ENCODE peak calls at places on chromosomes 5 and 9, in ten cellular contexts. One of them, this sample, is unnamed.

GRCh38 chr5:81948349-81948748 is 23.5 kb upstream of the ATG10 start:
- DNase-seq in gastrocnemius medialis: no peak
- DNase-seq in Calu3: no peak
- DNase-seq in progenitor cell of endocrine pancreas: no peak
- DNase-seq in AG09319: no peak
- DNase-seq in heart left ventricle: no peak
- DNase-seq in tibial nerve: no peak
- DNase-seq in glutamatergic neuron: no peak
- DNase-seq in ascending aorta: no peak
- DNase-seq in nephron progenitor cell: no peak
- DNase-seq in this sample: no peak

GRCh38 chr5:76642390-76643040 is 19.3 kb upstream of the F2RL2 start:
- DNase-seq in gastrocnemius medialis: no peak
- DNase-seq in Calu3: no peak
- DNase-seq in progenitor cell of endocrine pancreas: no peak
- DNase-seq in AG09319: no peak
- DNase-seq in heart left ventricle: no peak
- DNase-seq in tibial nerve: no peak
- DNase-seq in glutamatergic neuron: no peak
- DNase-seq in ascending aorta: no peak
- DNase-seq in nephron progenitor cell: no peak
- DNase-seq in this sample: no peak

GRCh38 chr9:15936316-15936869 is 383.6 kb downstream of the CCDC171 start:
- DNase-seq in gastrocnemius medialis: no peak
- DNase-seq in Calu3: no peak
- DNase-seq in progenitor cell of endocrine pancreas: no peak
- DNase-seq in AG09319: peak
- DNase-seq in heart left ventricle: peak
- DNase-seq in tibial nerve: no peak
- DNase-seq in glutamatergic neuron: no peak
- DNase-seq in ascending aorta: no peak
- DNase-seq in nephron progenitor cell: peak
- DNase-seq in this sample: peak

GRCh38 chr9:92648447-92649406 is 21.2 kb downstream of the IPPK start:
- DNase-seq in gastrocnemius medialis: no peak
- DNase-seq in Calu3: no peak
- DNase-seq in progenitor cell of endocrine pancreas: no peak
- DNase-seq in AG09319: no peak
- DNase-seq in heart left ventricle: no peak
- DNase-seq in tibial nerve: no peak
- DNase-seq in glutamatergic neuron: no peak
- DNase-seq in ascending aorta: peak
- DNase-seq in nephron progenitor cell: no peak
- DNase-seq in this sample: no peak

GRCh38 chr5:114634517-114634916 is 272.6 kb downstream of the KCNN2 start:
- DNase-seq in gastrocnemius medialis: no peak
- DNase-seq in Calu3: no peak
- DNase-seq in progenitor cell of endocrine pancreas: no peak
- DNase-seq in AG09319: no peak
- DNase-seq in heart left ventricle: no peak
- DNase-seq in tibial nerve: no peak
- DNase-seq in glutamatergic neuron: no peak
- DNase-seq in ascending aorta: no peak
- DNase-seq in nephron progenitor cell: no peak
- DNase-seq in this sample: no peak

GRCh38 chr5:110055301-110055700 is 365.6 kb downstream of the MAN2A1 start:
- DNase-seq in gastrocnemius medialis: no peak
- DNase-seq in Calu3: no peak
- DNase-seq in progenitor cell of endocrine pancreas: no peak
- DNase-seq in AG09319: no peak
- DNase-seq in heart left ventricle: no peak
- DNase-seq in tibial nerve: no peak
- DNase-seq in glutamatergic neuron: no peak
- DNase-seq in ascending aorta: no peak
- DNase-seq in nephron progenitor cell: no peak
- DNase-seq in this sample: no peak

GRCh38 chr5:148585988-148586387 is 68.3 kb downstream of the HTR4 start:
- DNase-seq in gastrocnemius medialis: no peak
- DNase-seq in Calu3: no peak
- DNase-seq in progenitor cell of endocrine pancreas: no peak
- DNase-seq in AG09319: no peak
- DNase-seq in heart left ventricle: no peak
- DNase-seq in tibial nerve: no peak
- DNase-seq in glutamatergic neuron: no peak
- DNase-seq in ascending aorta: no peak
- DNase-seq in nephron progenitor cell: no peak
- DNase-seq in this sample: no peak

GRCh38 chr5:42015681-42016080 is 90.6 kb downstream of the FBXO4 start:
- DNase-seq in gastrocnemius medialis: no peak
- DNase-seq in Calu3: no peak
- DNase-seq in progenitor cell of endocrine pancreas: no peak
- DNase-seq in AG09319: no peak
- DNase-seq in heart left ventricle: no peak
- DNase-seq in tibial nerve: no peak
- DNase-seq in glutamatergic neuron: no peak
- DNase-seq in ascending aorta: no peak
- DNase-seq in nephron progenitor cell: no peak
- DNase-seq in this sample: no peak

GRCh38 chr5:18394154-18394804 is 760.0 kb downstream of the TAF11L14 start:
- DNase-seq in gastrocnemius medialis: no peak
- DNase-seq in Calu3: peak
- DNase-seq in progenitor cell of endocrine pancreas: peak
- DNase-seq in AG09319: no peak
- DNase-seq in heart left ventricle: no peak
- DNase-seq in tibial nerve: peak
- DNase-seq in glutamatergic neuron: peak
- DNase-seq in ascending aorta: no peak
- DNase-seq in nephron progenitor cell: peak
- DNase-seq in this sample: no peak

GRCh38 chr9:87498816-87499454 is 1.3 kb downstream of the DAPK1 start:
- DNase-seq in gastrocnemius medialis: no peak
- DNase-seq in Calu3: peak
- DNase-seq in progenitor cell of endocrine pancreas: no peak
- DNase-seq in AG09319: no peak
- DNase-seq in heart left ventricle: no peak
- DNase-seq in tibial nerve: no peak
- DNase-seq in glutamatergic neuron: no peak
- DNase-seq in ascending aorta: no peak
- DNase-seq in nephron progenitor cell: peak
- DNase-seq in this sample: no peak

GRCh38 chr5:149429839-149430721 is 51.0 kb upstream of the IL17B start:
- DNase-seq in gastrocnemius medialis: no peak
- DNase-seq in Calu3: no peak
- DNase-seq in progenitor cell of endocrine pancreas: no peak
- DNase-seq in AG09319: no peak
- DNase-seq in heart left ventricle: peak
- DNase-seq in tibial nerve: no peak
- DNase-seq in glutamatergic neuron: no peak
- DNase-seq in ascending aorta: peak
- DNase-seq in nephron progenitor cell: no peak
- DNase-seq in this sample: no peak

GRCh38 chr9:137113385-137114159 is 961 bp downstream of the DPP7 start:
- DNase-seq in gastrocnemius medialis: no peak
- DNase-seq in Calu3: no peak
- DNase-seq in progenitor cell of endocrine pancreas: no peak
- DNase-seq in AG09319: no peak
- DNase-seq in heart left ventricle: no peak
- DNase-seq in tibial nerve: no peak
- DNase-seq in glutamatergic neuron: no peak
- DNase-seq in ascending aorta: no peak
- DNase-seq in nephron progenitor cell: no peak
- DNase-seq in this sample: no peak

GRCh38 chr9:37471942-37472679 is 6.9 kb upstream of the ZBTB5 start:
- DNase-seq in gastrocnemius medialis: no peak
- DNase-seq in Calu3: no peak
- DNase-seq in progenitor cell of endocrine pancreas: no peak
- DNase-seq in AG09319: peak
- DNase-seq in heart left ventricle: no peak
- DNase-seq in tibial nerve: no peak
- DNase-seq in glutamatergic neuron: no peak
- DNase-seq in ascending aorta: no peak
- DNase-seq in nephron progenitor cell: no peak
- DNase-seq in this sample: peak

GRCh38 chr9:126428524-126429175 is 102.0 kb downstream of the MVB12B start:
- DNase-seq in gastrocnemius medialis: no peak
- DNase-seq in Calu3: no peak
- DNase-seq in progenitor cell of endocrine pancreas: no peak
- DNase-seq in AG09319: no peak
- DNase-seq in heart left ventricle: no peak
- DNase-seq in tibial nerve: no peak
- DNase-seq in glutamatergic neuron: no peak
- DNase-seq in ascending aorta: no peak
- DNase-seq in nephron progenitor cell: no peak
- DNase-seq in this sample: no peak

GRCh38 chr5:38339446-38339845 is 81.1 kb downstream of the EGFLAM start:
- DNase-seq in gastrocnemius medialis: no peak
- DNase-seq in Calu3: no peak
- DNase-seq in progenitor cell of endocrine pancreas: no peak
- DNase-seq in AG09319: no peak
- DNase-seq in heart left ventricle: no peak
- DNase-seq in tibial nerve: no peak
- DNase-seq in glutamatergic neuron: no peak
- DNase-seq in ascending aorta: no peak
- DNase-seq in nephron progenitor cell: no peak
- DNase-seq in this sample: no peak

GRCh38 chr9:92735907-92736600 is 28.6 kb downstream of the BICD2 start:
- DNase-seq in gastrocnemius medialis: no peak
- DNase-seq in Calu3: no peak
- DNase-seq in progenitor cell of endocrine pancreas: no peak
- DNase-seq in AG09319: no peak
- DNase-seq in heart left ventricle: no peak
- DNase-seq in tibial nerve: no peak
- DNase-seq in glutamatergic neuron: no peak
- DNase-seq in ascending aorta: no peak
- DNase-seq in nephron progenitor cell: no peak
- DNase-seq in this sample: no peak

DNA sequence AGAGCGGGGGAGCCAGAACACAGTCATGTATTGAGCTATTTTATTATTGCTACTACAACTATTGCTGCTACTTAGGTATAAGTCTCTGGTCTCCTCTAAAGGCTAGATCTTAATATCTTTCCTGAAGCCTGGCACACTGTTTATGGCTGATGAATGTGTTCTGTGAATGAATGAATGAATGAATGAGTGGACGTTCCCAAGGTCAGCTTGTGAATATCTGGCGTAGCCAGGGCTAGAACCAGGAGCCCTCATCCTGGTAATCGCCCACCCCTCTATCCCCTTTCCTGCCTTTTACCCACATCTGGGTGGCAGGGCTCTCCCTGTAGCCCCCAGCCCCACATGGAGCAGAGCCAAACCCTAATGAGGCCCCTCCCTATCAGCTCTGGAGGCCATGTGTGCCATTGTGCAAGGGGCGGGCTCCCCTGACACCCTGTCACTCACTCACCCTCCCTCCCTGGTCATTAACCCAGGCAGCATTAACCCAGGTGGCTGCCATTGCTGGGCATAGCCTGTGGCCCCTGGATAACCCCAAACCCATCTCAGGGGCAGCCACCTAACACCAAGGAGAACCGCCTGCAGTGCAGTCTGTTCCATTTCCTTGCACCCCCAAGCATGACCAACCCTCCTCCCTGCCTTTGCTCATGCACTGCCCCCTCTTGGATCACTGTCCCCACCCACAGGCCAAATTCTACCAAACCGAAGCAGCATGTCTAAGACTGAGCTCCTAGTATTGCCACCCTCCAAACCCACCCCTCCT is 2.0 kb upstream of the AKNA start:
- DNase-seq in gastrocnemius medialis: no peak
- DNase-seq in Calu3: no peak
- DNase-seq in progenitor cell of endocrine pancreas: no peak
- DNase-seq in AG09319: no peak
- DNase-seq in heart left ventricle: no peak
- DNase-seq in tibial nerve: no peak
- DNase-seq in glutamatergic neuron: no peak
- DNase-seq in ascending aorta: no peak
- DNase-seq in nephron progenitor cell: no peak
- DNase-seq in this sample: no peak
- TF ChIP-seq CTCF in gastrocnemius medialis: no peak
- TF ChIP-seq CTCF in Calu3: no peak
- TF ChIP-seq CTCF in progenitor cell of endocrine pancreas: no peak
- TF ChIP-seq CTCF in AG09319: no peak
- TF ChIP-seq CTCF in heart left ventricle: no peak
- TF ChIP-seq CTCF in tibial nerve: no peak
- TF ChIP-seq CTCF in glutamatergic neuron: no peak
- TF ChIP-seq CTCF in ascending aorta: no peak
- TF ChIP-seq CTCF in nephron progenitor cell: no peak
- TF ChIP-seq CTCF in this sample: no peak

GRCh38 chr5:66861402-66861801 is 265.2 kb downstream of the MAST4 start:
- DNase-seq in gastrocnemius medialis: no peak
- DNase-seq in Calu3: no peak
- DNase-seq in progenitor cell of endocrine pancreas: no peak
- DNase-seq in AG09319: no peak
- DNase-seq in heart left ventricle: no peak
- DNase-seq in tibial nerve: no peak
- DNase-seq in glutamatergic neuron: no peak
- DNase-seq in ascending aorta: no peak
- DNase-seq in nephron progenitor cell: no peak
- DNase-seq in this sample: no peak
- TF ChIP-seq CTCF in gastrocnemius medialis: no peak
- TF ChIP-seq CTCF in Calu3: no peak
- TF ChIP-seq CTCF in progenitor cell of endocrine pancreas: no peak
- TF ChIP-seq CTCF in AG09319: no peak
- TF ChIP-seq CTCF in heart left ventricle: no peak
- TF ChIP-seq CTCF in tibial nerve: no peak
- TF ChIP-seq CTCF in glutamatergic neuron: no peak
- TF ChIP-seq CTCF in ascending aorta: no peak
- TF ChIP-seq CTCF in nephron progenitor cell: no peak
- TF ChIP-seq CTCF in this sample: no peak

GRCh38 chr5:135223891-135224625 is 175.0 kb downstream of the MACROH2A1 start:
- DNase-seq in gastrocnemius medialis: no peak
- DNase-seq in Calu3: no peak
- DNase-seq in progenitor cell of endocrine pancreas: no peak
- DNase-seq in AG09319: no peak
- DNase-seq in heart left ventricle: peak
- DNase-seq in tibial nerve: no peak
- DNase-seq in glutamatergic neuron: peak
- DNase-seq in ascending aorta: no peak
- DNase-seq in nephron progenitor cell: no peak
- DNase-seq in this sample: no peak
- TF ChIP-seq CTCF in gastrocnemius medialis: no peak
- TF ChIP-seq CTCF in Calu3: no peak
- TF ChIP-seq CTCF in progenitor cell of endocrine pancreas: no peak
- TF ChIP-seq CTCF in AG09319: no peak
- TF ChIP-seq CTCF in heart left ventricle: no peak
- TF ChIP-seq CTCF in tibial nerve: no peak
- TF ChIP-seq CTCF in glutamatergic neuron: no peak
- TF ChIP-seq CTCF in ascending aorta: no peak
- TF ChIP-seq CTCF in nephron progenitor cell: no peak
- TF ChIP-seq CTCF in this sample: no peak

DNA sequence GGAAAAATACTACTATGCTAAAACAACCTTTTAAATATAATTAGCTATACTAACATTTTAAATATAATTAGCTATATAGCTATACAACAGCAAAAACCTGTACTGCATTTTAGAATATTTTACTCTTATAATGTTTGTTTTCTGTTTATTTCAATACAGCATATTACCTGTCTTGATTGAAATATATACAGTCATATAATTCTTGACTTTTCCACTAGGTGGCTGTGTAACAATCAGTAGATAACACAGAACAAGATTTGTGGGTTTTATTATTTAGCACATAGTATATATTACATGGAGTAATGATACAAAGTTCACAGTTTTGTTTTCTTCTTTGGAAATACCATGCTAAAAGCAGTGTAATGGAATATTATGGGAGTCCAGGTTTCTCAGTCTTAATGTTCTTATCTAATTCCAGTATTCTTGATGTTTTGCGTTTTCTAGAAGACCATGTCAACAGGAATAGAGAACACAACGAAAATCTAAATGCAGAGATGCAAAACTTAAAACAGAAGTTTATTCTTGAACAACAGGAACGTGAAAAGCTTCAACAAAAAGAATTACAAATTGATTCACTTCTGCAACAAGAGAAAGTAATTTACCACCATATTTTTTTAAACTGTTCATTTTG is 13.3 kb downstream of the HMMR start:
- DNase-seq in gastrocnemius medialis: no peak
- DNase-seq in Calu3: no peak
- DNase-seq in progenitor cell of endocrine pancreas: no peak
- DNase-seq in AG09319: no peak
- DNase-seq in heart left ventricle: no peak
- DNase-seq in tibial nerve: no peak
- DNase-seq in glutamatergic neuron: no peak
- DNase-seq in ascending aorta: no peak
- DNase-seq in nephron progenitor cell: no peak
- DNase-seq in this sample: no peak
- TF ChIP-seq CTCF in gastrocnemius medialis: peak
- TF ChIP-seq CTCF in Calu3: no peak
- TF ChIP-seq CTCF in progenitor cell of endocrine pancreas: peak
- TF ChIP-seq CTCF in AG09319: no peak
- TF ChIP-seq CTCF in heart left ventricle: peak
- TF ChIP-seq CTCF in tibial nerve: peak
- TF ChIP-seq CTCF in glutamatergic neuron: no peak
- TF ChIP-seq CTCF in ascending aorta: peak
- TF ChIP-seq CTCF in nephron progenitor cell: peak
- TF ChIP-seq CTCF in this sample: no peak

This sample was measured in AG04449.